ENCODE peak calls at places on chromosomes 13 and 19, in nine cellular contexts. One of them, this sample, is unnamed.

GRCh38 chr13:44050450-44051063 is 170.9 kb downstream of the LACC1 start:
- DNase-seq in activated CD4-positive, alpha-beta T cell treated with anti-CD3 and anti-CD28 coated beads for 4 hours: peak
- DNase-seq in GM23248: peak
- DNase-seq in NCI-H1092: no peak
- DNase-seq in CD4-positive, alpha-beta T cell: no peak
- DNase-seq in NCI-H82: peak
- DNase-seq in neural crest cell: no peak
- DNase-seq in EL: peak
- DNase-seq in omental fat pad: no peak
- DNase-seq in this sample: peak

GRCh38 chr19:11448410-11448809 is 13.0 kb downstream of the PRKCSH start:
- DNase-seq in EL: no peak
- DNase-seq in neural crest cell: no peak
- DNase-seq in NCI-H82: no peak
- DNase-seq in NCI-H1092: no peak
- DNase-seq in GM23248: no peak
- DNase-seq in CD4-positive, alpha-beta T cell: no peak
- DNase-seq in activated CD4-positive, alpha-beta T cell treated with anti-CD3 and anti-CD28 coated beads for 4 hours: no peak
- DNase-seq in omental fat pad: no peak
- DNase-seq in this sample: no peak

GRCh38 chr13:43229506-43229905 is 206.1 kb downstream of the DNAJC15 start:
- DNase-seq in NCI-H1092: no peak
- DNase-seq in activated CD4-positive, alpha-beta T cell treated with anti-CD3 and anti-CD28 coated beads for 4 hours: no peak
- DNase-seq in neural crest cell: no peak
- DNase-seq in CD4-positive, alpha-beta T cell: no peak
- DNase-seq in EL: peak
- DNase-seq in omental fat pad: no peak
- DNase-seq in NCI-H82: no peak
- DNase-seq in GM23248: peak
- DNase-seq in this sample: no peak

GRCh38 chr13:89383891-89384290 is 1712.7 kb downstream of the SLITRK5 start:
- DNase-seq in omental fat pad: no peak
- DNase-seq in NCI-H1092: no peak
- DNase-seq in neural crest cell: no peak
- DNase-seq in NCI-H82: no peak
- DNase-seq in EL: no peak
- DNase-seq in activated CD4-positive, alpha-beta T cell treated with anti-CD3 and anti-CD28 coated beads for 4 hours: no peak
- DNase-seq in GM23248: no peak
- DNase-seq in CD4-positive, alpha-beta T cell: no peak
- DNase-seq in this sample: no peak

GRCh38 chr13:97388385-97388784 is 45.6 kb upstream of the RAP2A start:
- DNase-seq in activated CD4-positive, alpha-beta T cell treated with anti-CD3 and anti-CD28 coated beads for 4 hours: no peak
- DNase-seq in CD4-positive, alpha-beta T cell: no peak
- DNase-seq in NCI-H1092: no peak
- DNase-seq in NCI-H82: no peak
- DNase-seq in omental fat pad: no peak
- DNase-seq in EL: no peak
- DNase-seq in GM23248: no peak
- DNase-seq in neural crest cell: no peak
- DNase-seq in this sample: no peak

GRCh38 chr13:43805071-43805468 is 18.3 kb upstream of the ENOX1 start:
- DNase-seq in EL: peak
- DNase-seq in neural crest cell: no peak
- DNase-seq in NCI-H82: peak
- DNase-seq in activated CD4-positive, alpha-beta T cell treated with anti-CD3 and anti-CD28 coated beads for 4 hours: no peak
- DNase-seq in GM23248: peak
- DNase-seq in NCI-H1092: no peak
- DNase-seq in omental fat pad: no peak
- DNase-seq in CD4-positive, alpha-beta T cell: no peak
- DNase-seq in this sample: no peak

GRCh38 chr19:7099597-7099921 is 30.1 kb downstream of the ZNF557 start:
- DNase-seq in omental fat pad: peak
- DNase-seq in NCI-H1092: no peak
- DNase-seq in NCI-H82: no peak
- DNase-seq in neural crest cell: peak
- DNase-seq in activated CD4-positive, alpha-beta T cell treated with anti-CD3 and anti-CD28 coated beads for 4 hours: no peak
- DNase-seq in CD4-positive, alpha-beta T cell: peak
- DNase-seq in GM23248: no peak
- DNase-seq in EL: no peak
- DNase-seq in this sample: no peak

GRCh38 chr13:48496796-48497195 is 36.1 kb downstream of the RCBTB2 start:
- DNase-seq in neural crest cell: no peak
- DNase-seq in NCI-H1092: no peak
- DNase-seq in EL: no peak
- DNase-seq in activated CD4-positive, alpha-beta T cell treated with anti-CD3 and anti-CD28 coated beads for 4 hours: no peak
- DNase-seq in NCI-H82: no peak
- DNase-seq in CD4-positive, alpha-beta T cell: no peak
- DNase-seq in GM23248: no peak
- DNase-seq in omental fat pad: no peak
- DNase-seq in this sample: no peak

GRCh38 chr19:42253245-42254082 is 1.5 kb downstream of the ERF start:
- DNase-seq in activated CD4-positive, alpha-beta T cell treated with anti-CD3 and anti-CD28 coated beads for 4 hours: peak
- DNase-seq in omental fat pad: no peak
- DNase-seq in neural crest cell: peak
- DNase-seq in CD4-positive, alpha-beta T cell: peak
- DNase-seq in NCI-H1092: no peak
- DNase-seq in EL: peak
- DNase-seq in GM23248: peak
- DNase-seq in NCI-H82: peak
- DNase-seq in this sample: peak

GRCh38 chr19:43721469-43722048 is 5.7 kb downstream of the IRGC start:
- DNase-seq in neural crest cell: no peak
- DNase-seq in EL: no peak
- DNase-seq in NCI-H82: no peak
- DNase-seq in omental fat pad: no peak
- DNase-seq in activated CD4-positive, alpha-beta T cell treated with anti-CD3 and anti-CD28 coated beads for 4 hours: no peak
- DNase-seq in NCI-H1092: no peak
- DNase-seq in CD4-positive, alpha-beta T cell: no peak
- DNase-seq in GM23248: no peak
- DNase-seq in this sample: no peak

GRCh38 chr13:29763426-29764180 is 86.8 kb downstream of the UBL3 start:
- DNase-seq in EL: peak
- DNase-seq in CD4-positive, alpha-beta T cell: no peak
- DNase-seq in NCI-H82: no peak
- DNase-seq in omental fat pad: no peak
- DNase-seq in NCI-H1092: no peak
- DNase-seq in neural crest cell: no peak
- DNase-seq in GM23248: no peak
- DNase-seq in activated CD4-positive, alpha-beta T cell treated with anti-CD3 and anti-CD28 coated beads for 4 hours: no peak
- DNase-seq in this sample: no peak

GRCh38 chr19:13018037-13018914 is 23.0 kb downstream of the NFIX start:
- DNase-seq in NCI-H1092: peak
- DNase-seq in GM23248: peak
- DNase-seq in CD4-positive, alpha-beta T cell: no peak
- DNase-seq in activated CD4-positive, alpha-beta T cell treated with anti-CD3 and anti-CD28 coated beads for 4 hours: no peak
- DNase-seq in omental fat pad: no peak
- DNase-seq in EL: peak
- DNase-seq in neural crest cell: no peak
- DNase-seq in NCI-H82: no peak
- DNase-seq in this sample: no peak

GRCh38 chr13:53490732-53491131 is 462.1 kb downstream of the OLFM4 start:
- DNase-seq in omental fat pad: no peak
- DNase-seq in GM23248: no peak
- DNase-seq in NCI-H1092: no peak
- DNase-seq in activated CD4-positive, alpha-beta T cell treated with anti-CD3 and anti-CD28 coated beads for 4 hours: no peak
- DNase-seq in NCI-H82: peak
- DNase-seq in CD4-positive, alpha-beta T cell: no peak
- DNase-seq in neural crest cell: no peak
- DNase-seq in EL: no peak
- DNase-seq in this sample: no peak

GRCh38 chr19:14526423-14526822 is 3.0 kb upstream of the TECR start:
- DNase-seq in NCI-H82: no peak
- DNase-seq in CD4-positive, alpha-beta T cell: no peak
- DNase-seq in EL: no peak
- DNase-seq in neural crest cell: no peak
- DNase-seq in omental fat pad: no peak
- DNase-seq in activated CD4-positive, alpha-beta T cell treated with anti-CD3 and anti-CD28 coated beads for 4 hours: no peak
- DNase-seq in NCI-H1092: no peak
- DNase-seq in GM23248: no peak
- DNase-seq in this sample: no peak

GRCh38 chr19:14916848-14917247 is 24.4 kb upstream of the OR7C2 start:
- DNase-seq in activated CD4-positive, alpha-beta T cell treated with anti-CD3 and anti-CD28 coated beads for 4 hours: no peak
- DNase-seq in EL: no peak
- DNase-seq in omental fat pad: no peak
- DNase-seq in NCI-H82: peak
- DNase-seq in neural crest cell: no peak
- DNase-seq in CD4-positive, alpha-beta T cell: no peak
- DNase-seq in GM23248: peak
- DNase-seq in NCI-H1092: no peak
- DNase-seq in this sample: peak

GRCh38 chr13:26881154-26881553 is 120.6 kb upstream of the GPR12 start:
- DNase-seq in CD4-positive, alpha-beta T cell: no peak
- DNase-seq in NCI-H82: no peak
- DNase-seq in EL: peak
- DNase-seq in neural crest cell: no peak
- DNase-seq in omental fat pad: no peak
- DNase-seq in activated CD4-positive, alpha-beta T cell treated with anti-CD3 and anti-CD28 coated beads for 4 hours: no peak
- DNase-seq in GM23248: peak
- DNase-seq in NCI-H1092: no peak
- DNase-seq in this sample: no peak

GRCh38 chr19:35341006-35341405 is 6.7 kb upstream of the FFAR1 start:
- DNase-seq in CD4-positive, alpha-beta T cell: no peak
- DNase-seq in omental fat pad: no peak
- DNase-seq in EL: no peak
- DNase-seq in activated CD4-positive, alpha-beta T cell treated with anti-CD3 and anti-CD28 coated beads for 4 hours: no peak
- DNase-seq in neural crest cell: no peak
- DNase-seq in NCI-H1092: no peak
- DNase-seq in GM23248: no peak
- DNase-seq in NCI-H82: no peak
- DNase-seq in this sample: no peak

GRCh38 chr13:77563110-77563509 is 27.6 kb downstream of the SCEL start:
- DNase-seq in omental fat pad: no peak
- DNase-seq in CD4-positive, alpha-beta T cell: no peak
- DNase-seq in neural crest cell: no peak
- DNase-seq in GM23248: peak
- DNase-seq in activated CD4-positive, alpha-beta T cell treated with anti-CD3 and anti-CD28 coated beads for 4 hours: no peak
- DNase-seq in NCI-H82: no peak
- DNase-seq in NCI-H1092: no peak
- DNase-seq in EL: no peak
- DNase-seq in this sample: no peak

GRCh38 chr19:447816-448546 is 12.9 kb downstream of the SHC2 start:
- DNase-seq in NCI-H82: no peak
- DNase-seq in omental fat pad: no peak
- DNase-seq in neural crest cell: no peak
- DNase-seq in NCI-H1092: no peak
- DNase-seq in GM23248: no peak
- DNase-seq in activated CD4-positive, alpha-beta T cell treated with anti-CD3 and anti-CD28 coated beads for 4 hours: no peak
- DNase-seq in CD4-positive, alpha-beta T cell: no peak
- DNase-seq in EL: no peak
- DNase-seq in this sample: no peak

GRCh38 chr13:46359731-46360130 is 27.3 kb downstream of the RUBCNL start:
- DNase-seq in activated CD4-positive, alpha-beta T cell treated with anti-CD3 and anti-CD28 coated beads for 4 hours: no peak
- DNase-seq in neural crest cell: no peak
- DNase-seq in GM23248: peak
- DNase-seq in omental fat pad: no peak
- DNase-seq in EL: peak
- DNase-seq in NCI-H82: no peak
- DNase-seq in CD4-positive, alpha-beta T cell: no peak
- DNase-seq in NCI-H1092: no peak
- DNase-seq in this sample: no peak

GRCh38 chr13:86831084-86831483 is 840.1 kb upstream of the SLITRK5 start:
- DNase-seq in NCI-H82: no peak
- DNase-seq in activated CD4-positive, alpha-beta T cell treated with anti-CD3 and anti-CD28 coated beads for 4 hours: no peak
- DNase-seq in NCI-H1092: no peak
- DNase-seq in CD4-positive, alpha-beta T cell: no peak
- DNase-seq in neural crest cell: no peak
- DNase-seq in omental fat pad: no peak
- DNase-seq in EL: no peak
- DNase-seq in GM23248: no peak
- DNase-seq in this sample: no peak

GRCh38 chr13:24664726-24665409 is 15.3 kb upstream of the ATP12A start:
- DNase-seq in NCI-H1092: no peak
- DNase-seq in omental fat pad: no peak
- DNase-seq in GM23248: peak
- DNase-seq in activated CD4-positive, alpha-beta T cell treated with anti-CD3 and anti-CD28 coated beads for 4 hours: no peak
- DNase-seq in NCI-H82: no peak
- DNase-seq in CD4-positive, alpha-beta T cell: no peak
- DNase-seq in neural crest cell: no peak
- DNase-seq in EL: no peak
- DNase-seq in this sample: no peak

GRCh38 chr19:44752816-44753618 is 4.5 kb downstream of the BCL3 start:
- DNase-seq in NCI-H1092: peak
- DNase-seq in activated CD4-positive, alpha-beta T cell treated with anti-CD3 and anti-CD28 coated beads for 4 hours: peak
- DNase-seq in EL: peak
- DNase-seq in omental fat pad: peak
- DNase-seq in neural crest cell: no peak
- DNase-seq in GM23248: peak
- DNase-seq in NCI-H82: peak
- DNase-seq in CD4-positive, alpha-beta T cell: peak
- DNase-seq in this sample: peak

GRCh38 chr19:435707-436412 is 25.0 kb downstream of the SHC2 start:
- DNase-seq in GM23248: no peak
- DNase-seq in NCI-H1092: no peak
- DNase-seq in neural crest cell: no peak
- DNase-seq in activated CD4-positive, alpha-beta T cell treated with anti-CD3 and anti-CD28 coated beads for 4 hours: no peak
- DNase-seq in EL: no peak
- DNase-seq in CD4-positive, alpha-beta T cell: no peak
- DNase-seq in NCI-H82: no peak
- DNase-seq in omental fat pad: no peak
- DNase-seq in this sample: no peak

GRCh38 chr19:46890423-46891170 is 29.8 kb downstream of the ARHGAP35 start:
- DNase-seq in NCI-H82: no peak
- DNase-seq in neural crest cell: no peak
- DNase-seq in omental fat pad: no peak
- DNase-seq in GM23248: peak
- DNase-seq in activated CD4-positive, alpha-beta T cell treated with anti-CD3 and anti-CD28 coated beads for 4 hours: no peak
- DNase-seq in EL: peak
- DNase-seq in NCI-H1092: no peak
- DNase-seq in CD4-positive, alpha-beta T cell: no peak
- DNase-seq in this sample: no peak

GRCh38 chr19:16531380-16531669 is 10.9 kb downstream of the CHERP start:
- DNase-seq in omental fat pad: no peak
- DNase-seq in NCI-H82: no peak
- DNase-seq in GM23248: no peak
- DNase-seq in neural crest cell: no peak
- DNase-seq in EL: no peak
- DNase-seq in CD4-positive, alpha-beta T cell: no peak
- DNase-seq in activated CD4-positive, alpha-beta T cell treated with anti-CD3 and anti-CD28 coated beads for 4 hours: no peak
- DNase-seq in NCI-H1092: no peak
- DNase-seq in this sample: no peak

GRCh38 chr19:16380314-16380695 is 55.7 kb downstream of the KLF2 start:
- DNase-seq in GM23248: no peak
- DNase-seq in CD4-positive, alpha-beta T cell: no peak
- DNase-seq in NCI-H1092: no peak
- DNase-seq in omental fat pad: no peak
- DNase-seq in activated CD4-positive, alpha-beta T cell treated with anti-CD3 and anti-CD28 coated beads for 4 hours: no peak
- DNase-seq in neural crest cell: no peak
- DNase-seq in NCI-H82: no peak
- DNase-seq in EL: no peak
- DNase-seq in this sample: no peak

GRCh38 chr13:42170029-42170428 is 101.9 kb upstream of the AKAP11 start:
- DNase-seq in CD4-positive, alpha-beta T cell: no peak
- DNase-seq in GM23248: no peak
- DNase-seq in neural crest cell: no peak
- DNase-seq in omental fat pad: no peak
- DNase-seq in EL: no peak
- DNase-seq in NCI-H82: no peak
- DNase-seq in NCI-H1092: no peak
- DNase-seq in activated CD4-positive, alpha-beta T cell treated with anti-CD3 and anti-CD28 coated beads for 4 hours: no peak
- DNase-seq in this sample: no peak

GRCh38 chr19:41225238-41226052 is 6.4 kb downstream of the AXL start:
- DNase-seq in neural crest cell: no peak
- DNase-seq in NCI-H1092: no peak
- DNase-seq in CD4-positive, alpha-beta T cell: no peak
- DNase-seq in EL: peak
- DNase-seq in omental fat pad: peak
- DNase-seq in activated CD4-positive, alpha-beta T cell treated with anti-CD3 and anti-CD28 coated beads for 4 hours: peak
- DNase-seq in NCI-H82: no peak
- DNase-seq in GM23248: peak
- DNase-seq in this sample: no peak

GRCh38 chr13:96751089-96751488 is 243.2 kb downstream of the OXGR1 start:
- DNase-seq in omental fat pad: no peak
- DNase-seq in NCI-H82: peak
- DNase-seq in neural crest cell: no peak
- DNase-seq in EL: no peak
- DNase-seq in GM23248: no peak
- DNase-seq in activated CD4-positive, alpha-beta T cell treated with anti-CD3 and anti-CD28 coated beads for 4 hours: no peak
- DNase-seq in NCI-H1092: no peak
- DNase-seq in CD4-positive, alpha-beta T cell: no peak
- DNase-seq in this sample: no peak

GRCh38 chr13:38821753-38822551 is 135.1 kb downstream of the FREM2 start:
- DNase-seq in activated CD4-positive, alpha-beta T cell treated with anti-CD3 and anti-CD28 coated beads for 4 hours: no peak
- DNase-seq in NCI-H1092: no peak
- DNase-seq in CD4-positive, alpha-beta T cell: no peak
- DNase-seq in omental fat pad: no peak
- DNase-seq in NCI-H82: no peak
- DNase-seq in EL: no peak
- DNase-seq in neural crest cell: peak
- DNase-seq in GM23248: peak
- DNase-seq in this sample: no peak